ENCODE peak calls at places on chromosome 10, in five cellular contexts. S is A549, Q is H1, A is HepG2, J is K562. W is an unnamed sample.

GRCh38 chr10:89346264-89346971 is 18.6 kb downstream of the IFIT3 start:
- DNase-seq in S (no peak), Q (no peak), J (no peak), A (peak), W (peak)

GRCh38 chr10:25176421-25176968 is 1.7 kb downstream of the GPR158 start:
- DNase-seq in S (no peak), A (no peak), J (no peak), Q (no peak), W (no peak)

GRCh38 chr10:118741994-118742393 is 12.8 kb downstream of the CACUL1 start:
- DNase-seq in S (no peak), A (no peak), J (no peak), Q (no peak), W (no peak)

GRCh38 chr10:73588656-73589055 is 2.5 kb downstream of the USP54 start:
- DNase-seq in Q (no peak), J (no peak), S (no peak), A (peak), W (no peak)

GRCh38 chr10:118812393-118812740 is 57.6 kb upstream of the CACUL1 start:
- DNase-seq in A (no peak), Q (no peak), S (no peak), J (no peak), W (no peak)

GRCh38 chr10:99590799-99591198 is 29.4 kb downstream of the SLC25A28 start:
- DNase-seq in A (no peak), S (no peak), Q (no peak), J (no peak), W (no peak)

GRCh38 chr10:115141254-115141653 is 48.1 kb downstream of the ATRNL1 start:
- DNase-seq in A (no peak), J (no peak), S (no peak), Q (no peak), W (peak)

GRCh38 chr10:128596906-128597305 is 470.7 kb upstream of the MKI67 start:
- DNase-seq in Q (no peak), S (no peak), A (no peak), J (no peak), W (no peak)

GRCh38 chr10:63273575-63273974 is 140.4 kb downstream of the NRBF2 start:
- DNase-seq in Q (no peak), J (no peak), A (no peak), S (no peak), W (peak)

GRCh38 chr10:102310356-102311024 is 65.2 kb downstream of the GBF1 start:
- DNase-seq in A (peak), J (no peak), S (no peak), Q (no peak), W (peak)

GRCh38 chr10:13660545-13660920 is 73.8 kb downstream of the PRPF18 start:
- DNase-seq in S (no peak), A (no peak), Q (no peak), J (no peak), W (no peak)

GRCh38 chr10:32943854-32944661 is 14.0 kb downstream of the ITGB1 start:
- DNase-seq in J (peak), A (peak), S (no peak), Q (peak), W (no peak)

GRCh38 chr10:32417906-32418547 is 27.9 kb upstream of the CCDC7 start:
- DNase-seq in Q (no peak), J (no peak), S (no peak), A (no peak), W (no peak)

GRCh38 chr10:80462277-80462985 is 8.3 kb downstream of the TSPAN14 start:
- DNase-seq in J (no peak), Q (no peak), A (no peak), S (no peak), W (peak)

GRCh38 chr10:91048380-91048779 is 127.5 kb upstream of the ANKRD1 start:
- DNase-seq in S (no peak), A (no peak), J (no peak), Q (no peak), W (no peak)

GRCh38 chr10:8305871-8306652 is 251.6 kb downstream of the GATA3 start:
- DNase-seq in S (no peak), Q (no peak), A (no peak), J (no peak), W (no peak)

GRCh38 chr10:60335708-60336107 is 54.0 kb downstream of the ANK3 start:
- DNase-seq in Q (no peak), A (peak), J (no peak), S (no peak), W (peak)

GRCh38 chr10:126595160-126595559 is 75.3 kb downstream of the C10orf90 start:
- DNase-seq in A (no peak), S (no peak), Q (no peak), J (no peak), W (no peak)

GRCh38 chr10:63267414-63268138 is 134.4 kb downstream of the NRBF2 start:
- DNase-seq in J (peak), S (peak), Q (no peak), A (peak), W (peak)

GRCh38 chr10:122127943-122128342 is 139.0 kb downstream of the TACC2 start:
- DNase-seq in Q (no peak), S (no peak), A (no peak), J (no peak), W (peak)

GRCh38 chr10:110865184-110865803 is 6.4 kb upstream of the PDCD4 start:
- DNase-seq in Q (no peak), S (no peak), A (no peak), J (no peak), W (no peak)

GRCh38 chr10:73907841-73908517 is 3.0 kb upstream of the PLAU start:
- DNase-seq in Q (no peak), A (no peak), J (no peak), S (no peak), W (no peak)

GRCh38 chr10:2620827-2621521 is 446.4 kb upstream of the PFKP start:
- DNase-seq in A (no peak), J (no peak), S (no peak), Q (no peak), W (no peak)

GRCh38 chr10:122267849-122268737 is 3.0 kb upstream of the BTBD16 start:
- DNase-seq in Q (peak), J (peak), A (peak), S (peak), W (peak)

GRCh38 chr10:65571011-65571570 is 1354.7 kb upstream of the LRRTM3 start:
- DNase-seq in A (peak), Q (no peak), S (peak), J (no peak), W (peak)

GRCh38 chr10:130439796-130440195 is 303.6 kb downstream of the GLRX3 start:
- DNase-seq in S (no peak), A (no peak), J (no peak), Q (peak), W (no peak)

GRCh38 chr10:132464256-132465192 is 67.5 kb downstream of the PWWP2B start:
- DNase-seq in S (no peak), J (no peak), Q (no peak), A (no peak), W (no peak)

GRCh38 chr10:19302117-19302516 is 253.5 kb downstream of the MALRD1 start:
- DNase-seq in A (no peak), Q (no peak), S (no peak), J (no peak), W (no peak)

GRCh38 chr10:26269754-26270153 is 53.2 kb downstream of the GAD2 start:
- DNase-seq in Q (no peak), A (peak), J (no peak), S (peak), W (no peak)

GRCh38 chr10:3136336-3136735 is 36.2 kb downstream of the PITRM1 start:
- DNase-seq in S (no peak), J (no peak), Q (no peak), A (no peak), W (no peak)

GRCh38 chr10:34766256-34766580 is 48.9 kb downstream of the PARD3 start:
- DNase-seq in S (no peak), Q (no peak), A (no peak), J (no peak), W (peak)

GRCh38 chr10:116113721-116114501 is 159.1 kb downstream of the GFRA1 start:
- DNase-seq in Q (peak), J (no peak), A (no peak), S (no peak), W (no peak)

GRCh38 chr10:102410427-102411073 is 8.0 kb downstream of the PSD start:
- DNase-seq in Q (peak), J (peak), A (no peak), S (no peak), W (no peak)

GRCh38 chr10:18666810-18667209 is 7.6 kb downstream of the ARL5B start:
- DNase-seq in A (peak), S (no peak), J (no peak), Q (no peak), W (peak)

GRCh38 chr10:110353244-110354119 is 48.8 kb upstream of the SMNDC1 start:
- DNase-seq in Q (no peak), J (peak), S (peak), A (no peak), W (peak)

GRCh38 chr10:95229724-95230627 is 35.9 kb downstream of the ACSM6 start:
- DNase-seq in A (no peak), S (peak), J (no peak), Q (peak), W (peak)

GRCh38 chr10:113573368-113573767 is 20.5 kb downstream of the HABP2 start:
- DNase-seq in J (no peak), Q (no peak), A (no peak), S (no peak), W (no peak)
- H3K27ac ChIP-seq in J (no peak), Q (no peak), A (no peak), S (no peak), W (no peak)

GRCh38 chr10:16242859-16243613 is 193.8 kb upstream of the PTER start:
- DNase-seq in J (no peak), S (no peak), A (no peak), Q (no peak), W (no peak)

GRCh38 chr10:16242446-16242845 is 194.4 kb upstream of the PTER start:
- DNase-seq in A (no peak), J (no peak), Q (no peak), S (no peak), W (no peak)
- TF ChIP-seq CTCF in A (no peak), J (no peak), Q (no peak), S (no peak), W (no peak)

GRCh38 chr10:43221419-43222293 is 45.2 kb downstream of the RASGEF1A start:
- DNase-seq in S (peak), Q (peak), A (peak), J (no peak), W (no peak)
- TF ChIP-seq JUN in S (no peak), Q (no peak), A (no peak), J (no peak), W (no peak)

DNA sequence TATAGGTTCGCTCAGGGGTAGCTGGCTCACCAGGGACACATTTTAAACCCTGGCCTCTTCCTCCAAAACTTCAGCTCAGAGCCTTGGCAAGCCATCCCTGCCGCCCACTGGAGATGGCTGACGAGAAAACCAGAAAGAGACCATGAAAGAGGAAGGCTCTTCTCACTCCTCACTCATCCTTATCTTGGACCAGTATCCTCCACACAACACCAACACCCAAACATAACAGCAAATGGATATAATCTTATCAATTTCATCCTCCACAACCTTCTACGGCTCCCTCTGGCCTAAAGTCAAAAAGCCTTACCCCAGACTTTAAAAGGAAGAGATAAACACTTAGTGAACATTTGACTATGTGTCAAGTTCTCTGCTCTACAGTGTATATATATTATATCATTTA is 26.9 kb downstream of the DLG5 start:
- DNase-seq in A (no peak), J (no peak), S (no peak), Q (no peak), W (no peak)
- H3K27ac ChIP-seq in A (no peak), J (no peak), S (peak), Q (no peak), W (no peak)

GRCh38 chr10:88041243-88042161 is 178.1 kb downstream of the PTEN start:
- DNase-seq in S (no peak), Q (no peak), J (no peak), A (no peak), W (no peak)
- TF ChIP-seq CTCF in S (no peak), Q (no peak), J (no peak), A (no peak), W (no peak)

DNA sequence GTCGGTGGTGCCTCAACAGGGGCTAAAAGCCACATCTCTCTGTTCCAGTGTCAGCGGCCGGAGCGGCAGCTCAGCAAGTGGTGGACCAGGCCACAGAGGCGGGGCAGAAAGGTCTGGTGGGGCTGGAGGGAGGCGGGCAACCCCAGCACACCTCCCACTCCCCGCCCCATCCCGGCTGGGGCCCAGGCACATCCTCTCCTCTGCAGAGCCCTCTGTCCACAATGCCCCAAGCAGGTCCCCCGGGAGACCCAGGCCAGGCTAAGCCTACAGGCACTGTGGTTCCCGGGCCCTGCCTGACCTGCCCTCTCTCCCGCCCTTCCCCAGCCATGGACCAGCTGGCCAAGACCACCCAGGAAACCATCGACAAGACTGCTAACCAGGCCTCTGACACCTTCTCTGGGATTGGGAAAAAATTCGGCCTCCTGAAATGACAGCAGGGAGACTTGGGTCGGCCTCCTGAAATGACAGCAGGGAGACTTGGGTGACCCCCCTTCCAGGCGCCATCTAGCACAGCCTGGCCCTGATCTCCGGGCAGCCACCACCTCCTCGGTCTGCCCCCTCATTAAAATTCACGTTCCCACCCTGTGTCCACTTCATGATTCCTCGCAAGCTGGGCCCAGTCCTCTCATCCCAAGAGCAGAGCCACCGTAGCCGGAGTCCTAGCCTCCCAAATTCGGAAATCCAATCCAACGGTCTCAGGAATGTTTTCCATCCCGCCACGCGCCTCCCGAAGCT is 2.0 kb downstream of the ADIRF start:
- DNase-seq in A (no peak), S (no peak), Q (peak), J (no peak), W (no peak)
- TF ChIP-seq JUN in A (no peak), S (no peak), Q (no peak), J (no peak), W (no peak)

GRCh38 chr10:28496481-28496961 is 36.4 kb upstream of the WAC start:
- DNase-seq in J (no peak), A (peak), Q (no peak), S (no peak), W (no peak)

GRCh38 chr10:28496017-28496416 is 36.9 kb upstream of the WAC start:
- DNase-seq in S (no peak), Q (no peak), A (no peak), J (no peak), W (no peak)

GRCh38 chr10:28497313-28498126 is 35.4 kb upstream of the WAC start:
- DNase-seq in S (no peak), A (no peak), J (no peak), Q (no peak), W (no peak)

GRCh38 chr10:28494420-28494819 is 38.5 kb upstream of the WAC start:
- DNase-seq in Q (no peak), J (peak), S (no peak), A (no peak), W (no peak)

GRCh38 chr10:28495084-28495483 is 37.8 kb upstream of the WAC start:
- DNase-seq in A (no peak), Q (no peak), J (no peak), S (no peak), W (no peak)
- H3K27ac ChIP-seq in A (no peak), Q (no peak), J (no peak), S (no peak), W (no peak)

GRCh38 chr10:61397175-61397986 is 55.8 kb downstream of the TMEM26 start:
- DNase-seq in J (no peak), Q (no peak), A (no peak), S (no peak), W (peak)
- TF ChIP-seq CTCF in J (no peak), Q (no peak), A (no peak), S (no peak), W (no peak)

GRCh38 chr10:71308244-71308643 is 10.8 kb upstream of the SLC29A3 start:
- DNase-seq in J (no peak), Q (no peak), S (no peak), A (no peak), W (no peak)
- TF ChIP-seq JUN in J (no peak), Q (no peak), S (no peak), A (no peak), W (no peak)

DNA sequence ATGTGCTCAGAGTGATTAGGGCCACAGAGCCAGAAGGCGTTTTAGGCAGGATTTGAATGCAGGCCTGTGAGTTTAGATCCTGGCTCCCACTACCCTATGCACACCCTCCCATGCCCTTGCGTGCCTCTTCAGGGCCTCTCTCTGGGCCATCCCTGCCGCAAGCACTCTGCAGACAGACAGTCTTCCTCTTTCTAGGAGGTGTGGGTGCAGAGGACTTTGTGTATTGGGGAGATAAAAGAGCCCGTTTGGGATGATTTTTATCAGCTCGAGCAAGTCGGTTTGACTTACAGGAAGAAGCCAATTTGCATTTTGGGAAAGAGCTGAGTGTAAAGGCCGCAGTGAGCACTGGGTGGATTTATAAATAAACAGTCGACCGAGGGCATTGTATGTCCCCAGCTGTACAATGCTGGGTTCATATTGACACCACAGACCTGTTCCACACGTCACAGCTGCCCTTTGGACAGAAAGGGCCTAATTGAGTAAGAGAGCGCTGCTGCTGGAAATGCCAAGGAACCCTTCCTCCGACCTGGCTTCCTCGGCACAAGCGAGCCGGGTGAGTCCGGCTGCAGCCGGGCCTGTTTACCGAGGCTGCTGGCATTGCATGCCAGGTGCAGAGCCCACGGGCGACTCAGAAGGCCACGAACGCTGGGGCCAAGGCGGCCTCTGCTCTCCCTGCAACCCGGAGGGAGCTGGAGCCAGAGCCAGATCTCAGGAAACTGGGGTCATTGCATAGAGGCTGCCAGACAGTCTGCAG is 25.1 kb downstream of the ZMIZ1 start:
- DNase-seq in A (peak), S (no peak), J (no peak), Q (no peak), W (peak)
- H3K27ac ChIP-seq in A (peak), S (peak), J (peak), Q (no peak), W (no peak)

W was measured in endothelial cell of umbilical vein.